ENCODE peak calls at places on chromosomes 12 and 14, in six cellular contexts. One of them, this sample, is unnamed.

GRCh38 chr14:68506021-68506644 is 286.7 kb downstream of the ZFP36L1 start:
- DNase-seq in gastrocnemius medialis: no peak
- DNase-seq in upper lobe of left lung: no peak
- DNase-seq in AG10803: peak
- DNase-seq in stomach: peak
- DNase-seq in left ventricle myocardium inferior: no peak
- DNase-seq in this sample: peak

GRCh38 chr12:22684526-22685118 is 59.7 kb downstream of the ETNK1 start:
- DNase-seq in gastrocnemius medialis: no peak
- DNase-seq in AG10803: peak
- DNase-seq in upper lobe of left lung: no peak
- DNase-seq in left ventricle myocardium inferior: no peak
- DNase-seq in stomach: no peak
- DNase-seq in this sample: peak

GRCh38 chr14:32593290-32593942 is 264.3 kb downstream of the AKAP6 start:
- DNase-seq in left ventricle myocardium inferior: no peak
- DNase-seq in upper lobe of left lung: no peak
- DNase-seq in AG10803: peak
- DNase-seq in gastrocnemius medialis: no peak
- DNase-seq in stomach: no peak
- DNase-seq in this sample: peak

GRCh38 chr14:78788467-78789360 is 618.5 kb downstream of the NRXN3 start:
- DNase-seq in upper lobe of left lung: no peak
- DNase-seq in AG10803: no peak
- DNase-seq in left ventricle myocardium inferior: no peak
- DNase-seq in gastrocnemius medialis: no peak
- DNase-seq in stomach: no peak
- DNase-seq in this sample: no peak

GRCh38 chr12:63802012-63802608 is 22.4 kb downstream of the RXYLT1 start:
- DNase-seq in left ventricle myocardium inferior: no peak
- DNase-seq in stomach: no peak
- DNase-seq in AG10803: peak
- DNase-seq in upper lobe of left lung: no peak
- DNase-seq in gastrocnemius medialis: no peak
- DNase-seq in this sample: peak

GRCh38 chr12:83823386-83824045 is 1089.1 kb downstream of the SLC6A15 start:
- DNase-seq in stomach: peak
- DNase-seq in left ventricle myocardium inferior: no peak
- DNase-seq in upper lobe of left lung: no peak
- DNase-seq in AG10803: no peak
- DNase-seq in gastrocnemius medialis: no peak
- DNase-seq in this sample: peak

GRCh38 chr12:55659486-55660385 is 23.0 kb downstream of the OR10P1 start:
- DNase-seq in left ventricle myocardium inferior: peak
- DNase-seq in AG10803: peak
- DNase-seq in upper lobe of left lung: no peak
- DNase-seq in gastrocnemius medialis: peak
- DNase-seq in stomach: no peak
- DNase-seq in this sample: peak

GRCh38 chr12:52213541-52214420 is 19.3 kb upstream of the KRT7 start:
- DNase-seq in left ventricle myocardium inferior: peak
- DNase-seq in gastrocnemius medialis: peak
- DNase-seq in upper lobe of left lung: peak
- DNase-seq in stomach: peak
- DNase-seq in AG10803: peak
- DNase-seq in this sample: peak

GRCh38 chr14:64709126-64709525 is 4.9 kb downstream of the PLEKHG3 start:
- DNase-seq in stomach: no peak
- DNase-seq in upper lobe of left lung: peak
- DNase-seq in left ventricle myocardium inferior: no peak
- DNase-seq in gastrocnemius medialis: no peak
- DNase-seq in AG10803: no peak
- DNase-seq in this sample: no peak

GRCh38 chr12:67415473-67415872 is 146.3 kb downstream of the CAND1 start:
- DNase-seq in AG10803: peak
- DNase-seq in upper lobe of left lung: no peak
- DNase-seq in stomach: no peak
- DNase-seq in left ventricle myocardium inferior: no peak
- DNase-seq in gastrocnemius medialis: no peak
- DNase-seq in this sample: peak

GRCh38 chr12:131044760-131045381 is 91.2 kb downstream of the ADGRD1 start:
- DNase-seq in AG10803: no peak
- DNase-seq in left ventricle myocardium inferior: no peak
- DNase-seq in stomach: no peak
- DNase-seq in gastrocnemius medialis: no peak
- DNase-seq in upper lobe of left lung: no peak
- DNase-seq in this sample: no peak

GRCh38 chr12:131536337-131536736 is 174.6 kb upstream of the SFSWAP start:
- DNase-seq in left ventricle myocardium inferior: no peak
- DNase-seq in gastrocnemius medialis: peak
- DNase-seq in stomach: no peak
- DNase-seq in upper lobe of left lung: no peak
- DNase-seq in AG10803: no peak
- DNase-seq in this sample: no peak

GRCh38 chr12:90020006-90020405 is 311.4 kb upstream of the ATP2B1 start:
- DNase-seq in gastrocnemius medialis: no peak
- DNase-seq in upper lobe of left lung: no peak
- DNase-seq in left ventricle myocardium inferior: no peak
- DNase-seq in AG10803: peak
- DNase-seq in stomach: no peak
- DNase-seq in this sample: no peak

GRCh38 chr12:50162225-50162624 is 4.9 kb downstream of the CERS5 start:
- DNase-seq in gastrocnemius medialis: no peak
- DNase-seq in AG10803: no peak
- DNase-seq in left ventricle myocardium inferior: no peak
- DNase-seq in upper lobe of left lung: no peak
- DNase-seq in stomach: no peak
- DNase-seq in this sample: peak

GRCh38 chr12:95605087-95605486 is 53.8 kb upstream of the USP44 start:
- DNase-seq in stomach: no peak
- DNase-seq in left ventricle myocardium inferior: no peak
- DNase-seq in AG10803: peak
- DNase-seq in gastrocnemius medialis: no peak
- DNase-seq in upper lobe of left lung: no peak
- DNase-seq in this sample: peak

GRCh38 chr14:103257211-103257962 is 76.7 kb upstream of the EIF5 start:
- DNase-seq in upper lobe of left lung: no peak
- DNase-seq in AG10803: peak
- DNase-seq in gastrocnemius medialis: no peak
- DNase-seq in left ventricle myocardium inferior: no peak
- DNase-seq in stomach: no peak
- DNase-seq in this sample: peak

GRCh38 chr12:1453801-1454200 is 140.6 kb downstream of the FBXL14 start:
- DNase-seq in upper lobe of left lung: no peak
- DNase-seq in left ventricle myocardium inferior: no peak
- DNase-seq in stomach: no peak
- DNase-seq in gastrocnemius medialis: no peak
- DNase-seq in AG10803: no peak
- DNase-seq in this sample: no peak

GRCh38 chr12:58647495-58647894 is 272.8 kb downstream of the LRIG3 start:
- DNase-seq in upper lobe of left lung: no peak
- DNase-seq in gastrocnemius medialis: no peak
- DNase-seq in AG10803: no peak
- DNase-seq in stomach: no peak
- DNase-seq in left ventricle myocardium inferior: no peak
- DNase-seq in this sample: peak

GRCh38 chr12:46073321-46073720 is 82.9 kb upstream of the SCAF11 start:
- DNase-seq in stomach: no peak
- DNase-seq in AG10803: peak
- DNase-seq in upper lobe of left lung: no peak
- DNase-seq in gastrocnemius medialis: no peak
- DNase-seq in left ventricle myocardium inferior: no peak
- DNase-seq in this sample: no peak

GRCh38 chr14:54606178-54606577 is 39.2 kb downstream of the SAMD4A start:
- DNase-seq in gastrocnemius medialis: peak
- DNase-seq in left ventricle myocardium inferior: peak
- DNase-seq in AG10803: peak
- DNase-seq in stomach: no peak
- DNase-seq in upper lobe of left lung: no peak
- DNase-seq in this sample: peak

GRCh38 chr14:57725399-57726077 is 140.4 kb downstream of the SLC35F4 start:
- DNase-seq in upper lobe of left lung: no peak
- DNase-seq in gastrocnemius medialis: no peak
- DNase-seq in stomach: no peak
- DNase-seq in AG10803: peak
- DNase-seq in left ventricle myocardium inferior: no peak
- DNase-seq in this sample: peak

GRCh38 chr14:78863143-78863542 is 693.0 kb downstream of the NRXN3 start:
- DNase-seq in upper lobe of left lung: no peak
- DNase-seq in stomach: no peak
- DNase-seq in AG10803: peak
- DNase-seq in gastrocnemius medialis: no peak
- DNase-seq in left ventricle myocardium inferior: no peak
- DNase-seq in this sample: peak

GRCh38 chr12:49546481-49546880 is 7.7 kb downstream of the KCNH3 start:
- DNase-seq in left ventricle myocardium inferior: no peak
- DNase-seq in upper lobe of left lung: no peak
- DNase-seq in gastrocnemius medialis: no peak
- DNase-seq in stomach: no peak
- DNase-seq in AG10803: no peak
- DNase-seq in this sample: no peak

GRCh38 chr14:74246561-74246960 is 7.3 kb downstream of the VSX2 start:
- DNase-seq in gastrocnemius medialis: no peak
- DNase-seq in AG10803: no peak
- DNase-seq in left ventricle myocardium inferior: no peak
- DNase-seq in stomach: no peak
- DNase-seq in upper lobe of left lung: no peak
- DNase-seq in this sample: no peak

GRCh38 chr12:15540469-15540872 is 218.2 kb downstream of the PTPRO start:
- DNase-seq in left ventricle myocardium inferior: no peak
- DNase-seq in AG10803: peak
- DNase-seq in stomach: no peak
- DNase-seq in upper lobe of left lung: no peak
- DNase-seq in gastrocnemius medialis: no peak
- DNase-seq in this sample: peak

GRCh38 chr14:99121027-99121875 is 150.7 kb downstream of the BCL11B start:
- DNase-seq in upper lobe of left lung: no peak
- DNase-seq in gastrocnemius medialis: no peak
- DNase-seq in left ventricle myocardium inferior: no peak
- DNase-seq in AG10803: no peak
- DNase-seq in stomach: peak
- DNase-seq in this sample: no peak

GRCh38 chr14:76219873-76220272 is 68.2 kb downstream of the GPATCH2L start:
- DNase-seq in left ventricle myocardium inferior: no peak
- DNase-seq in upper lobe of left lung: no peak
- DNase-seq in AG10803: peak
- DNase-seq in stomach: no peak
- DNase-seq in gastrocnemius medialis: no peak
- DNase-seq in this sample: no peak

GRCh38 chr14:81366259-81366658 is 33.9 kb downstream of the STON2 start:
- DNase-seq in stomach: peak
- DNase-seq in gastrocnemius medialis: peak
- DNase-seq in upper lobe of left lung: no peak
- DNase-seq in AG10803: no peak
- DNase-seq in left ventricle myocardium inferior: no peak
- DNase-seq in this sample: no peak

GRCh38 chr12:64450711-64451486 is 1.0 kb upstream of the TBK1 start:
- DNase-seq in stomach: no peak
- DNase-seq in upper lobe of left lung: peak
- DNase-seq in gastrocnemius medialis: no peak
- DNase-seq in left ventricle myocardium inferior: no peak
- DNase-seq in AG10803: peak
- DNase-seq in this sample: no peak

GRCh38 chr12:3523058-3523457 is 32.1 kb downstream of the PRMT8 start:
- DNase-seq in upper lobe of left lung: no peak
- DNase-seq in gastrocnemius medialis: no peak
- DNase-seq in stomach: no peak
- DNase-seq in AG10803: no peak
- DNase-seq in left ventricle myocardium inferior: no peak
- DNase-seq in this sample: no peak
- TF ChIP-seq CTCF in upper lobe of left lung: no peak
- TF ChIP-seq CTCF in gastrocnemius medialis: no peak
- TF ChIP-seq CTCF in stomach: no peak
- TF ChIP-seq CTCF in AG10803: no peak
- TF ChIP-seq CTCF in left ventricle myocardium inferior: no peak
- TF ChIP-seq CTCF in this sample: no peak

DNA sequence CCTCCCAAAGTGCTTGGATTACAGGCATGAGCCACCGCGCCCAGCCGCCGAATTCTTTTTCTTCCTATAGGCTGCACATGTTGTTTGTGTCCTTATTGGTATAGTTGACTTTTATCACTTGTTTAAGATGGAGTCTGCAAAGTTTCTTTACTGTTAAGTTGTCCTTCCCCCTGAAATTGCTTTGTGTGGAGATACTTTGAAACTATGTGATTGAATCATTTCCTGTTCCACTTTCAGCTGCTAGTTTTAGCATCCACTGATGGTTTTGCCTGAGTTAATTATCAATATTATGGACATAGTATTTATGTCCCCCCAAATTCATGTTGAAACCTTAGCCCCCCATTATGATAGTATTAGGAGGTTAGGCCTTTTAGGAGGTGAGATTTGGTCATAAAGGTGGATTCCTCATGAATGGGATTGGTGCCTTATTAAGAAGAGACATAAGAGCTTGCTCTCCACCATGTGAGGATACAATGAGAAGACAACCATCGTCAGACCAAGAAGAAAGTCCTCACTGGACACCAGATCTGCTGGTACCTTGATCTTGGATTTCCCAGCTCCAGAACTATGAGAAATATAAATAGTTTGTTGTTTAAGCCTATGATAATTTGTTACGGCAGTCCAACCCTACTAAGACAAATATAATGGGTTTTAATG is 34.9 kb downstream of the PPHLN1 start:
- DNase-seq in left ventricle myocardium inferior: no peak
- DNase-seq in AG10803: no peak
- DNase-seq in upper lobe of left lung: no peak
- DNase-seq in stomach: no peak
- DNase-seq in gastrocnemius medialis: no peak
- DNase-seq in this sample: peak
- H3K4me3 ChIP-seq in left ventricle myocardium inferior: no peak
- H3K4me3 ChIP-seq in AG10803: no peak
- H3K4me3 ChIP-seq in upper lobe of left lung: no peak
- H3K4me3 ChIP-seq in stomach: no peak
- H3K4me3 ChIP-seq in gastrocnemius medialis: no peak
- H3K4me3 ChIP-seq in this sample: no peak

GRCh38 chr14:43540948-43541347 is 966.1 kb downstream of the FSCB start:
- DNase-seq in gastrocnemius medialis: no peak
- DNase-seq in upper lobe of left lung: no peak
- DNase-seq in stomach: no peak
- DNase-seq in left ventricle myocardium inferior: no peak
- DNase-seq in AG10803: no peak
- DNase-seq in this sample: no peak

GRCh38 chr14:43541356-43541755 is 965.7 kb downstream of the FSCB start:
- DNase-seq in upper lobe of left lung: no peak
- DNase-seq in gastrocnemius medialis: no peak
- DNase-seq in left ventricle myocardium inferior: no peak
- DNase-seq in AG10803: no peak
- DNase-seq in stomach: no peak
- DNase-seq in this sample: no peak

GRCh38 chr14:43535231-43535838 is 971.7 kb downstream of the FSCB start:
- DNase-seq in gastrocnemius medialis: no peak
- DNase-seq in stomach: no peak
- DNase-seq in left ventricle myocardium inferior: no peak
- DNase-seq in upper lobe of left lung: no peak
- DNase-seq in AG10803: no peak
- DNase-seq in this sample: no peak

GRCh38 chr14:43539210-43539609 is 967.9 kb downstream of the FSCB start:
- DNase-seq in left ventricle myocardium inferior: no peak
- DNase-seq in gastrocnemius medialis: no peak
- DNase-seq in AG10803: no peak
- DNase-seq in stomach: no peak
- DNase-seq in upper lobe of left lung: no peak
- DNase-seq in this sample: peak
- TF ChIP-seq CTCF in left ventricle myocardium inferior: peak
- TF ChIP-seq CTCF in gastrocnemius medialis: no peak
- TF ChIP-seq CTCF in AG10803: no peak
- TF ChIP-seq CTCF in stomach: peak
- TF ChIP-seq CTCF in upper lobe of left lung: no peak
- TF ChIP-seq CTCF in this sample: peak

GRCh38 chr14:100810861-100811461 is 15.0 kb upstream of the MEG3 start:
- DNase-seq in AG10803: peak
- DNase-seq in gastrocnemius medialis: no peak
- DNase-seq in left ventricle myocardium inferior: no peak
- DNase-seq in stomach: no peak
- DNase-seq in upper lobe of left lung: no peak
- DNase-seq in this sample: peak
- H3K4me3 ChIP-seq in AG10803: no peak
- H3K4me3 ChIP-seq in gastrocnemius medialis: no peak
- H3K4me3 ChIP-seq in left ventricle myocardium inferior: no peak
- H3K4me3 ChIP-seq in stomach: no peak
- H3K4me3 ChIP-seq in upper lobe of left lung: no peak
- H3K4me3 ChIP-seq in this sample: no peak

This sample was measured in fibroblast of pulmonary artery.